ENCODE peak calls at places on chromosomes 12 and 14, in seven cellular contexts. O, J, C, E, K, P and N are unnamed samples.

GRCh38 chr14:100620437-100621100 is 33.4 kb upstream of the BEGAIN start:
- DNase-seq in E (no peak), C (no peak), K (no peak), J (no peak), O (no peak), P (no peak), N (no peak)

GRCh38 chr12:65670775-65671174 is 153.5 kb upstream of the HMGA2 start:
- DNase-seq in P (no peak), J (no peak), E (no peak), C (no peak), K (no peak), O (no peak), N (no peak)

GRCh38 chr12:105445261-105446015 is 114.9 kb downstream of the C12orf75 start:
- DNase-seq in P (peak), J (peak), K (no peak), E (no peak), C (no peak), O (no peak), N (no peak)

GRCh38 chr12:68868043-68868790 is 60.2 kb downstream of the MDM2 start:
- DNase-seq in P (no peak), E (no peak), O (no peak), C (no peak), K (no peak), J (no peak), N (no peak)

GRCh38 chr14:75452900-75453816 is 25.3 kb downstream of the JDP2 start:
- DNase-seq in O (no peak), E (peak), P (peak), K (peak), C (peak), J (peak), N (no peak)

GRCh38 chr14:101179691-101180211 is 276.2 kb upstream of the RTL1 start:
- DNase-seq in J (no peak), K (no peak), P (no peak), E (no peak), C (no peak), O (no peak), N (peak)

GRCh38 chr12:130916251-130916911 is 37.3 kb upstream of the ADGRD1 start:
- DNase-seq in P (peak), J (peak), O (peak), E (peak), K (peak), C (peak), N (peak)

GRCh38 chr14:91380116-91380515 is 37.5 kb downstream of the CCDC88C start:
- DNase-seq in K (no peak), P (no peak), J (no peak), O (no peak), E (no peak), C (no peak), N (no peak)

GRCh38 chr12:50505386-50505827 is 622 bp downstream of the DIP2B start:
- DNase-seq in C (no peak), E (no peak), P (no peak), J (peak), K (no peak), O (no peak), N (peak)

GRCh38 chr12:70648831-70649230 is 11.6 kb upstream of the PTPRB start:
- DNase-seq in E (no peak), K (no peak), J (peak), P (peak), O (no peak), C (no peak), N (no peak)

GRCh38 chr14:60515244-60515695 is 6.3 kb downstream of the SIX6 start:
- DNase-seq in J (no peak), E (no peak), O (no peak), P (no peak), K (no peak), C (no peak), N (no peak)
- TF ChIP-seq CTCF in J (no peak), E (peak), O (no peak), P (no peak), K (no peak), C (no peak), N (no peak)

DNA sequence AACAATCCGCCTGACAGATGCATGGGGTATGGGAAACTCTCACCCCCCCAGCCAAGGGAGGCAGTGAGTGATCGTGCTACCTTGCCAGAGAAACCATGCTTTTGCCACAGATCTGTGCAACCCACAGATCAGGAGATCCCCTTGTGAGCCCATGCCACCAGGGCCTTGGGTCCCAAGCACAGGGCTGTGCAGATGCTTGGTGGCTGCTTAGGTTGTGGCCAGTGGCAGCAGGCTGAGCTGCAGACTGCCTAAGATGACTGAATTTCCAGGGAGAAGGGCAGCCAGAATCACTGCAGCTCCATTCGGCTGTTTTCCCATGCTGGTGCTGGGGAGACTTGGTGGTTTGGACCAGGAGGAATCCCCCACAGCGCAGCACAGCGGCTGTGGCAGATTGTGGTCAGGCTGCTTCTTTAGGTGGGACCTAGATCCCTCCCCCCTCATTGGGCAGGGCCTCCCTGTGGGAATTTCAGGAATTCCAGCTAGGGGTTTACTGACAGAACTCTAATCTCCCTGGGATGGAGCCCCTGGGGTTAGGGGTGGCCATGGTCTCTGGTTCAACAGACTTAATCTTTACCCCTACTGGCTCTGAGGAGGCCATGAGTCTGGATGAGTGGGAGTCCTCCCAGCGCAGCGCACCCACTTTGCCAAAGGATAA is 264.6 kb upstream of the DAAM1 start:
- DNase-seq in K (no peak), J (no peak), P (no peak), C (no peak), E (no peak), O (no peak), N (no peak)
- TF ChIP-seq CTCF in K (no peak), J (no peak), P (no peak), C (no peak), E (no peak), O (no peak), N (no peak)

GRCh38 chr12:28035483-28035882 is 63.0 kb upstream of the PTHLH start:
- DNase-seq in P (no peak), C (no peak), K (no peak), J (peak), E (no peak), O (no peak), N (no peak)

GRCh38 chr12:28033538-28033915 is 61.0 kb upstream of the PTHLH start:
- DNase-seq in J (no peak), K (no peak), E (no peak), C (no peak), O (no peak), P (no peak), N (no peak)

GRCh38 chr12:28027947-28028724 is 55.6 kb upstream of the PTHLH start:
- DNase-seq in E (no peak), K (no peak), C (no peak), O (no peak), P (no peak), J (no peak), N (no peak)

GRCh38 chr12:28034271-28034670 is 61.7 kb upstream of the PTHLH start:
- DNase-seq in O (no peak), K (no peak), J (no peak), E (no peak), C (no peak), P (no peak), N (no peak)

DNA sequence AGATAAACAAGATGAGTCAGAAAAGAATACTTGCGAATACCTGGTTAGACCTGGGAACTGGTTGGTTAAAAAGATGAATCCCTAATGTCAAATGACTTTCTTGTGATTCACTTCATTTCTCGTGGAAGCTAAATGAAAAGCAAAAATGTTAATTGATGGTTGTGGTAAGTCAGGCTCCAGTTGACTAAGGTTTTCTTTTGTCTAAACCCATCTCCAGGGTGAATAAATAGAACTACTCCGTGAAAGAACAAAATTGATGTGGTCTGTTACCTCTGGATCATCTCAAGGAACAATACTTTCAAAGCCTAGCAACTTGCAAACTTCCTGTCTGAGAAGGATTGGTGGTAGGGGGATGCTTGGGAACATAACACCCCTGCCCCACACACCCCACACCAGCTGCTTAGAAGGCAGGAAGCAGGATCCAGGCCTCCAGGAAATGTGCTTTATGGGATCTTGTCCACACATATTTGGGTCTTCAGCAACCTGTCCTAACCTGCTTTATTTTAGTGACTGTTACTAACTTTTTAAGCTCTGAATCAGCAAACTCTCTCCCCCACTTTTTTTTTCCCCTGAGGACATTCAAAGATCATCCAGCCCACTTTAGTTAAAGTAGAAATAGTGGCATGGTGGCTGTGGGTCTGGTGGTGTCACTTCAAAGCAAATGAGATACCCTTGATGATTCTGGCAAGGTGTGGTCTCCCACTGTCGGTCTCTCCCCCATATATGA is 60.4 kb upstream of the PTHLH start:
- DNase-seq in O (no peak), C (no peak), J (no peak), E (no peak), K (no peak), P (no peak), N (no peak)
- TF ChIP-seq CTCF in O (no peak), C (no peak), J (no peak), E (no peak), K (no peak), P (no peak), N (no peak)

GRCh38 chr12:49346659-49347306 is at the start of gene DNAJC22:
- DNase-seq in P (no peak), J (no peak), E (no peak), K (no peak), O (no peak), C (no peak), N (peak)
- TF ChIP-seq CTCF in P (no peak), J (no peak), E (no peak), K (no peak), O (no peak), C (no peak), N (no peak)